ENCODE peak calls at places on chromosomes 12 and 14, in nine cellular contexts. R, F, I, V, J, E, M, G and A are unnamed samples.
A peak's percentile ranks its signal among the peaks of the same experiment; 100 is the strongest.

GRCh38 chr14:48456051-48456450 is 780.6 kb upstream of the MDGA2 start:
- DNase-seq in R (no peak), F (no peak), I (no peak), V (no peak), J (no peak), E (no peak), M (no peak), G (no peak), A (no peak)

GRCh38 chr12:55737581-55738112 is 5.3 kb upstream of the GDF11 start:
- DNase-seq in R (no peak), F (no peak), I (no peak), V (no peak), J (no peak), E (no peak), M (no peak), G (no peak), A (no peak)

GRCh38 chr12:47391566-47391965 is 311.8 kb upstream of the AMIGO2 start:
- DNase-seq in R (no peak), F (no peak), I (no peak), V (peak; percentile 29), J (peak; percentile 63), E (peak; percentile 76), M (no peak), G (no peak), A (no peak)

GRCh38 chr12:78928200-78929074 is 63.9 kb downstream of the SYT1 start:
- DNase-seq in R (peak; percentile 73), F (no peak), I (no peak), V (no peak), J (no peak), E (no peak), M (no peak), G (no peak), A (no peak)

GRCh38 chr12:100862600-100863149 is 68.1 kb downstream of the ANO4 start:
- DNase-seq in R (no peak), F (no peak), I (no peak), V (no peak), J (no peak), E (no peak), M (no peak), G (no peak), A (no peak)

GRCh38 chr12:11778703-11779102 is 129.2 kb downstream of the ETV6 start:
- DNase-seq in R (no peak), F (no peak), I (no peak), V (no peak), J (no peak), E (no peak), M (no peak), G (no peak), A (no peak)

GRCh38 chr14:63632932-63633514 is 8.6 kb downstream of the WDR89 start:
- DNase-seq in R (peak; percentile 54), F (peak; percentile 1), I (no peak), V (peak; percentile 60), J (no peak), E (peak; percentile 48), M (no peak), G (no peak), A (peak; percentile 87)

GRCh38 chr12:6214633-6215032 is 14.4 kb downstream of the CD9 start:
- DNase-seq in R (no peak), F (no peak), I (no peak), V (no peak), J (no peak), E (no peak), M (no peak), G (no peak), A (no peak)

GRCh38 chr14:81219210-81219820 is 1.4 kb downstream of the GTF2A1 start:
- DNase-seq in R (peak; percentile 96), F (peak; percentile 98), I (peak; percentile 60), V (peak; percentile 77), J (peak; percentile 89), E (peak; percentile 91), M (peak; percentile 99), G (peak; percentile 92), A (peak; percentile 100)

GRCh38 chr14:54040851-54041250 is 84.2 kb upstream of the BMP4 start:
- DNase-seq in R (no peak), F (no peak), I (no peak), V (no peak), J (no peak), E (no peak), M (no peak), G (no peak), A (no peak)

GRCh38 chr14:21300892-21301291 is 21.0 kb downstream of the RPGRIP1 start:
- DNase-seq in R (peak; percentile 15), F (peak; percentile 41), I (peak; percentile 51), V (peak; percentile 74), J (no peak), E (no peak), M (no peak), G (no peak), A (peak; percentile 65)

GRCh38 chr12:69897744-69898143 is 72.7 kb downstream of the MYRFL start:
- DNase-seq in R (peak; percentile 67), F (no peak), I (no peak), V (no peak), J (no peak), E (no peak), M (no peak), G (peak; percentile 61), A (no peak)

GRCh38 chr12:94143444-94143843 is 4.9 kb upstream of the PLXNC1 start:
- DNase-seq in R (no peak), F (no peak), I (no peak), V (no peak), J (no peak), E (no peak), M (no peak), G (no peak), A (no peak)

GRCh38 chr12:1913377-1914115 is 4.9 kb downstream of the CACNA2D4 start:
- DNase-seq in R (no peak), F (no peak), I (peak; percentile 4), V (peak; percentile 1), J (no peak), E (no peak), M (no peak), G (no peak), A (no peak)

GRCh38 chr14:97368900-97369564 is 571.9 kb downstream of the VRK1 start:
- DNase-seq in R (no peak), F (no peak), I (no peak), V (no peak), J (no peak), E (no peak), M (no peak), G (no peak), A (no peak)

GRCh38 chr12:64544796-64545382 is 65.4 kb upstream of the RASSF3 start:
- DNase-seq in R (no peak), F (peak; percentile 11), I (no peak), V (no peak), J (no peak), E (no peak), M (peak; percentile 36), G (no peak), A (no peak)

GRCh38 chr12:46491548-46491947 is 119.0 kb upstream of the SLC38A2 start:
- DNase-seq in R (no peak), F (no peak), I (no peak), V (no peak), J (no peak), E (no peak), M (no peak), G (no peak), A (no peak)

GRCh38 chr14:44586910-44587309 is 79.8 kb upstream of the FSCB start:
- DNase-seq in R (no peak), F (peak; percentile 82), I (no peak), V (no peak), J (no peak), E (no peak), M (peak; percentile 75), G (no peak), A (no peak)

GRCh38 chr12:64877363-64878004 is 53.0 kb downstream of the TBC1D30 start:
- DNase-seq in R (no peak), F (no peak), I (no peak), V (no peak), J (no peak), E (no peak), M (no peak), G (no peak), A (no peak)

GRCh38 chr12:70177637-70178036 is 65.6 kb upstream of the CNOT2 start:
- DNase-seq in R (no peak), F (no peak), I (no peak), V (no peak), J (no peak), E (no peak), M (no peak), G (no peak), A (no peak)

GRCh38 chr12:111367661-111368221 is 1.2 kb downstream of the PHETA1 start:
- DNase-seq in R (peak; percentile 51), F (no peak), I (no peak), V (no peak), J (no peak), E (no peak), M (no peak), G (no peak), A (no peak)

GRCh38 chr14:101506921-101507300 is 54.4 kb upstream of the DIO3 start:
- DNase-seq in R (no peak), F (no peak), I (no peak), V (no peak), J (no peak), E (no peak), M (no peak), G (peak; percentile 70), A (no peak)

GRCh38 chr14:36028218-36028617 is 148.3 kb downstream of the PTCSC3 start:
- DNase-seq in R (no peak), F (no peak), I (no peak), V (no peak), J (no peak), E (no peak), M (no peak), G (no peak), A (peak; percentile 94)

GRCh38 chr12:52246720-52247621 is 13.9 kb downstream of the KRT7 start:
- DNase-seq in R (no peak), F (peak; percentile 69), I (peak; percentile 12), V (no peak), J (no peak), E (no peak), M (peak; percentile 59), G (peak; percentile 55), A (no peak)

GRCh38 chr12:117564885-117565284 is 203.5 kb upstream of the NOS1 start:
- DNase-seq in R (no peak), F (no peak), I (peak; percentile 16), V (no peak), J (no peak), E (no peak), M (no peak), G (no peak), A (no peak)

GRCh38 chr14:32623300-32624093 is 294.4 kb downstream of the AKAP6 start:
- DNase-seq in R (peak; percentile 36), F (no peak), I (no peak), V (no peak), J (no peak), E (no peak), M (no peak), G (no peak), A (no peak)

GRCh38 chr12:2083561-2083960 is 30.8 kb downstream of the CACNA1C start:
- DNase-seq in R (no peak), F (peak; percentile 31), I (no peak), V (no peak), J (no peak), E (no peak), M (no peak), G (no peak), A (no peak)

GRCh38 chr14:76919811-76920571 is 93.8 kb downstream of the LRRC74A start:
- DNase-seq in R (peak; percentile 64), F (peak; percentile 87), I (no peak), V (no peak), J (peak; percentile 29), E (peak; percentile 44), M (peak; percentile 87), G (peak; percentile 71), A (peak; percentile 73)

GRCh38 chr14:80419769-80420168 is 208.5 kb upstream of the DIO2 start:
- DNase-seq in R (no peak), F (no peak), I (no peak), V (no peak), J (no peak), E (no peak), M (no peak), G (no peak), A (no peak)

GRCh38 chr14:30017370-30017993 is 89.8 kb upstream of the PRKD1 start:
- DNase-seq in R (no peak), F (no peak), I (no peak), V (no peak), J (no peak), E (no peak), M (no peak), G (no peak), A (no peak)

GRCh38 chr12:25051583-25052190 is 102.8 kb upstream of the BCAT1 start:
- DNase-seq in R (no peak), F (no peak), I (no peak), V (peak; percentile 58), J (peak; percentile 57), E (peak; percentile 81), M (no peak), G (no peak), A (peak; percentile 92)